ENCODE peak calls at places on chromosomes 13 and 19, in nine cellular contexts. G is stimulated activated CD4-positive, alpha-beta T cell treated with anti-CD3 and anti-CD28 coated beads, Interleukin-2, amount 100 ng/mL, for 48 hours; T is NCI-H774; H is NCI-H1417 treated with DMSO at 0.1 percent for 48 hours; A is Daoy; E is COLO829; M is erythroblast; Y is foreskin fibroblast; C is glutamatergic neuron. B is an unnamed sample.

GRCh38 chr13:20392530-20392929 is 133.1 kb downstream of the CRYL1 start:
- DNase-seq in H (no peak), C (no peak), E (no peak), A (no peak), M (no peak), Y (no peak), T (no peak), G (no peak), B (no peak)

GRCh38 chr19:46745521-46746280 is at the start of gene FKRP:
- DNase-seq in C (peak), E (no peak), A (no peak), T (no peak), M (peak), Y (peak), G (peak), H (no peak), B (peak)

GRCh38 chr19:33947565-33947964 is 150.9 kb downstream of the KCTD15 start:
- DNase-seq in M (no peak), H (no peak), Y (no peak), A (peak), E (no peak), G (no peak), C (no peak), T (no peak), B (no peak)

GRCh38 chr13:46491641-46492040 is 61.3 kb upstream of the LRCH1 start:
- DNase-seq in M (no peak), T (no peak), C (no peak), E (no peak), Y (no peak), G (no peak), A (no peak), H (no peak), B (no peak)

GRCh38 chr13:89514534-89515312 is 1832.8 kb upstream of the MIR17HG start:
- DNase-seq in E (no peak), Y (peak), G (no peak), T (peak), H (no peak), M (no peak), C (no peak), A (no peak), B (no peak)

GRCh38 chr13:91108315-91108714 is 239.2 kb upstream of the MIR17HG start:
- DNase-seq in H (no peak), G (no peak), T (no peak), Y (no peak), A (no peak), M (no peak), C (no peak), E (no peak), B (no peak)

GRCh38 chr19:58001895-58002369 is 688 bp downstream of the ZNF606 start:
- DNase-seq in T (no peak), Y (no peak), C (no peak), M (peak), H (no peak), E (no peak), A (peak), G (peak), B (peak)

GRCh38 chr13:30802953-30803478 is 67.7 kb downstream of the ALOX5AP start:
- DNase-seq in Y (peak), C (peak), M (peak), A (peak), E (peak), G (peak), H (no peak), T (peak), B (peak)

GRCh38 chr13:44093607-44094583 is 214.2 kb downstream of the LACC1 start:
- DNase-seq in Y (no peak), T (no peak), E (peak), H (no peak), G (no peak), A (no peak), C (no peak), M (no peak), B (no peak)

GRCh38 chr13:21371011-21371410 is 88.1 kb downstream of the ZDHHC20 start:
- DNase-seq in Y (peak), H (no peak), M (no peak), G (no peak), E (no peak), A (no peak), C (no peak), T (no peak), B (no peak)

GRCh38 chr13:113141591-113141950 is 16.9 kb upstream of the PROZ start:
- DNase-seq in M (no peak), E (no peak), A (no peak), C (no peak), H (no peak), T (no peak), G (no peak), Y (no peak), B (no peak)

GRCh38 chr19:6219147-6219525 is 60.6 kb downstream of the MLLT1 start:
- DNase-seq in G (no peak), M (no peak), T (no peak), E (no peak), H (no peak), C (no peak), A (no peak), Y (no peak), B (no peak)

GRCh38 chr13:61777902-61778301 is 362.3 kb upstream of the PCDH20 start:
- DNase-seq in A (no peak), M (no peak), E (no peak), T (no peak), H (no peak), G (no peak), C (no peak), Y (no peak), B (no peak)

GRCh38 chr19:56566904-56567273 is 379 bp upstream of the ZNF470 start:
- DNase-seq in Y (peak), A (peak), C (peak), M (peak), E (peak), T (peak), H (no peak), G (peak), B (peak)

GRCh38 chr13:46577656-46578589 is 25.0 kb downstream of the LRCH1 start:
- DNase-seq in Y (peak), H (no peak), M (no peak), C (no peak), A (no peak), T (no peak), G (no peak), E (peak), B (no peak)

GRCh38 chr13:99540530-99540929 is 39.3 kb downstream of the TM9SF2 start:
- DNase-seq in H (no peak), E (no peak), M (no peak), G (no peak), Y (no peak), A (no peak), T (no peak), C (no peak), B (no peak)

GRCh38 chr13:40352807-40353562 is 313.5 kb downstream of the FOXO1 start:
- DNase-seq in T (no peak), E (no peak), M (no peak), Y (peak), H (no peak), A (no peak), G (no peak), C (no peak), B (no peak)

GRCh38 chr19:56321254-56321980 is 6.8 kb upstream of the ZSCAN5A start:
- DNase-seq in A (no peak), G (no peak), M (peak), T (no peak), C (no peak), Y (no peak), H (no peak), E (no peak), B (no peak)

GRCh38 chr19:16836115-16836905 is 7.1 kb downstream of the SIN3B start:
- DNase-seq in M (peak), G (no peak), Y (peak), T (no peak), E (no peak), H (no peak), A (no peak), C (no peak), B (no peak)

GRCh38 chr13:36758345-36758744 is 60.7 kb upstream of the RFXAP start:
- DNase-seq in E (peak), H (no peak), T (peak), M (peak), A (peak), G (no peak), C (no peak), Y (no peak), B (no peak)

GRCh38 chr19:49851456-49852259 is 699 bp downstream of the PTOV1 start:
- DNase-seq in H (no peak), E (no peak), C (peak), Y (peak), T (peak), A (peak), G (no peak), M (peak), B (no peak)